ENCODE peak calls at places on chromosomes 12 and 14, in seven cellular contexts. One of them, this sample, is unnamed.

GRCh38 chr14:51780741-51781140 is 79.7 kb upstream of the GNG2 start:
- DNase-seq in activated CD8-positive, alpha-beta T cell treated with anti-CD3 and anti-CD28 coated beads for 36 hours: peak
- DNase-seq in stimulated activated CD8-positive, alpha-beta memory T cell treated with anti-CD3 and anti-CD28 coated beads, Interleukin-4, amount 100 ng/mL, for 24 hours: no peak
- DNase-seq in left colon: no peak
- DNase-seq in right cardiac atrium: no peak
- DNase-seq in coronary artery: no peak
- DNase-seq in iris pigment epithelial cell: peak
- DNase-seq in this sample: no peak

GRCh38 chr12:12172106-12172511 is 94.7 kb downstream of the LRP6 start:
- DNase-seq in activated CD8-positive, alpha-beta T cell treated with anti-CD3 and anti-CD28 coated beads for 36 hours: peak
- DNase-seq in stimulated activated CD8-positive, alpha-beta memory T cell treated with anti-CD3 and anti-CD28 coated beads, Interleukin-4, amount 100 ng/mL, for 24 hours: peak
- DNase-seq in left colon: no peak
- DNase-seq in right cardiac atrium: no peak
- DNase-seq in coronary artery: no peak
- DNase-seq in iris pigment epithelial cell: peak
- DNase-seq in this sample: no peak

GRCh38 chr14:59130472-59130871 is 58.0 kb upstream of the DAAM1 start:
- DNase-seq in activated CD8-positive, alpha-beta T cell treated with anti-CD3 and anti-CD28 coated beads for 36 hours: no peak
- DNase-seq in stimulated activated CD8-positive, alpha-beta memory T cell treated with anti-CD3 and anti-CD28 coated beads, Interleukin-4, amount 100 ng/mL, for 24 hours: no peak
- DNase-seq in left colon: no peak
- DNase-seq in right cardiac atrium: peak
- DNase-seq in coronary artery: no peak
- DNase-seq in iris pigment epithelial cell: no peak
- DNase-seq in this sample: no peak

GRCh38 chr12:53575502-53576264 is 50.5 kb downstream of the ATF7 start:
- DNase-seq in activated CD8-positive, alpha-beta T cell treated with anti-CD3 and anti-CD28 coated beads for 36 hours: no peak
- DNase-seq in stimulated activated CD8-positive, alpha-beta memory T cell treated with anti-CD3 and anti-CD28 coated beads, Interleukin-4, amount 100 ng/mL, for 24 hours: no peak
- DNase-seq in left colon: peak
- DNase-seq in right cardiac atrium: no peak
- DNase-seq in coronary artery: no peak
- DNase-seq in iris pigment epithelial cell: peak
- DNase-seq in this sample: no peak

GRCh38 chr12:127911289-127911688 is 355.7 kb upstream of the TMEM132C start:
- DNase-seq in activated CD8-positive, alpha-beta T cell treated with anti-CD3 and anti-CD28 coated beads for 36 hours: no peak
- DNase-seq in stimulated activated CD8-positive, alpha-beta memory T cell treated with anti-CD3 and anti-CD28 coated beads, Interleukin-4, amount 100 ng/mL, for 24 hours: no peak
- DNase-seq in left colon: no peak
- DNase-seq in right cardiac atrium: no peak
- DNase-seq in coronary artery: no peak
- DNase-seq in iris pigment epithelial cell: no peak
- DNase-seq in this sample: no peak

GRCh38 chr12:93059288-93059687 is 130.2 kb upstream of the EEA1 start:
- DNase-seq in activated CD8-positive, alpha-beta T cell treated with anti-CD3 and anti-CD28 coated beads for 36 hours: no peak
- DNase-seq in stimulated activated CD8-positive, alpha-beta memory T cell treated with anti-CD3 and anti-CD28 coated beads, Interleukin-4, amount 100 ng/mL, for 24 hours: no peak
- DNase-seq in left colon: no peak
- DNase-seq in right cardiac atrium: no peak
- DNase-seq in coronary artery: no peak
- DNase-seq in iris pigment epithelial cell: no peak
- DNase-seq in this sample: no peak

GRCh38 chr12:130655881-130656280 is 60.2 kb downstream of the RIMBP2 start:
- DNase-seq in activated CD8-positive, alpha-beta T cell treated with anti-CD3 and anti-CD28 coated beads for 36 hours: no peak
- DNase-seq in stimulated activated CD8-positive, alpha-beta memory T cell treated with anti-CD3 and anti-CD28 coated beads, Interleukin-4, amount 100 ng/mL, for 24 hours: no peak
- DNase-seq in left colon: no peak
- DNase-seq in right cardiac atrium: no peak
- DNase-seq in coronary artery: no peak
- DNase-seq in iris pigment epithelial cell: no peak
- DNase-seq in this sample: no peak

GRCh38 chr12:50799908-50800307 is 36.0 kb downstream of the ATF1 start:
- DNase-seq in activated CD8-positive, alpha-beta T cell treated with anti-CD3 and anti-CD28 coated beads for 36 hours: no peak
- DNase-seq in stimulated activated CD8-positive, alpha-beta memory T cell treated with anti-CD3 and anti-CD28 coated beads, Interleukin-4, amount 100 ng/mL, for 24 hours: no peak
- DNase-seq in left colon: no peak
- DNase-seq in right cardiac atrium: no peak
- DNase-seq in coronary artery: no peak
- DNase-seq in iris pigment epithelial cell: no peak
- DNase-seq in this sample: no peak

GRCh38 chr14:65277027-65277426 is 135.5 kb upstream of the FUT8 start:
- DNase-seq in activated CD8-positive, alpha-beta T cell treated with anti-CD3 and anti-CD28 coated beads for 36 hours: no peak
- DNase-seq in stimulated activated CD8-positive, alpha-beta memory T cell treated with anti-CD3 and anti-CD28 coated beads, Interleukin-4, amount 100 ng/mL, for 24 hours: no peak
- DNase-seq in left colon: no peak
- DNase-seq in right cardiac atrium: no peak
- DNase-seq in coronary artery: no peak
- DNase-seq in iris pigment epithelial cell: no peak
- DNase-seq in this sample: no peak

GRCh38 chr14:42192659-42193425 is 586.2 kb downstream of the LRFN5 start:
- DNase-seq in activated CD8-positive, alpha-beta T cell treated with anti-CD3 and anti-CD28 coated beads for 36 hours: no peak
- DNase-seq in stimulated activated CD8-positive, alpha-beta memory T cell treated with anti-CD3 and anti-CD28 coated beads, Interleukin-4, amount 100 ng/mL, for 24 hours: no peak
- DNase-seq in left colon: no peak
- DNase-seq in right cardiac atrium: no peak
- DNase-seq in coronary artery: no peak
- DNase-seq in iris pigment epithelial cell: peak
- DNase-seq in this sample: no peak

GRCh38 chr14:55440385-55440784 is at the start of gene TBPL2:
- DNase-seq in activated CD8-positive, alpha-beta T cell treated with anti-CD3 and anti-CD28 coated beads for 36 hours: no peak
- DNase-seq in stimulated activated CD8-positive, alpha-beta memory T cell treated with anti-CD3 and anti-CD28 coated beads, Interleukin-4, amount 100 ng/mL, for 24 hours: no peak
- DNase-seq in left colon: no peak
- DNase-seq in right cardiac atrium: no peak
- DNase-seq in coronary artery: no peak
- DNase-seq in iris pigment epithelial cell: no peak
- DNase-seq in this sample: no peak

GRCh38 chr14:68249534-68250517 is 430.2 kb downstream of the RAD51B start:
- DNase-seq in activated CD8-positive, alpha-beta T cell treated with anti-CD3 and anti-CD28 coated beads for 36 hours: no peak
- DNase-seq in stimulated activated CD8-positive, alpha-beta memory T cell treated with anti-CD3 and anti-CD28 coated beads, Interleukin-4, amount 100 ng/mL, for 24 hours: no peak
- DNase-seq in left colon: no peak
- DNase-seq in right cardiac atrium: no peak
- DNase-seq in coronary artery: no peak
- DNase-seq in iris pigment epithelial cell: peak
- DNase-seq in this sample: no peak

GRCh38 chr12:12442548-12443071 is 85.7 kb downstream of the BORCS5 start:
- DNase-seq in activated CD8-positive, alpha-beta T cell treated with anti-CD3 and anti-CD28 coated beads for 36 hours: no peak
- DNase-seq in stimulated activated CD8-positive, alpha-beta memory T cell treated with anti-CD3 and anti-CD28 coated beads, Interleukin-4, amount 100 ng/mL, for 24 hours: no peak
- DNase-seq in left colon: no peak
- DNase-seq in right cardiac atrium: no peak
- DNase-seq in coronary artery: no peak
- DNase-seq in iris pigment epithelial cell: peak
- DNase-seq in this sample: no peak

GRCh38 chr14:73723799-73724621 is 9.8 kb upstream of the PNMA1 start:
- DNase-seq in activated CD8-positive, alpha-beta T cell treated with anti-CD3 and anti-CD28 coated beads for 36 hours: no peak
- DNase-seq in stimulated activated CD8-positive, alpha-beta memory T cell treated with anti-CD3 and anti-CD28 coated beads, Interleukin-4, amount 100 ng/mL, for 24 hours: no peak
- DNase-seq in left colon: no peak
- DNase-seq in right cardiac atrium: peak
- DNase-seq in coronary artery: peak
- DNase-seq in iris pigment epithelial cell: peak
- DNase-seq in this sample: no peak

GRCh38 chr14:101808020-101808641 is 46.6 kb downstream of the PPP2R5C start:
- DNase-seq in activated CD8-positive, alpha-beta T cell treated with anti-CD3 and anti-CD28 coated beads for 36 hours: no peak
- DNase-seq in stimulated activated CD8-positive, alpha-beta memory T cell treated with anti-CD3 and anti-CD28 coated beads, Interleukin-4, amount 100 ng/mL, for 24 hours: no peak
- DNase-seq in left colon: no peak
- DNase-seq in right cardiac atrium: no peak
- DNase-seq in coronary artery: no peak
- DNase-seq in iris pigment epithelial cell: no peak
- DNase-seq in this sample: no peak

GRCh38 chr12:107320031-107320928 is 226.9 kb upstream of the CRY1 start:
- DNase-seq in activated CD8-positive, alpha-beta T cell treated with anti-CD3 and anti-CD28 coated beads for 36 hours: peak
- DNase-seq in stimulated activated CD8-positive, alpha-beta memory T cell treated with anti-CD3 and anti-CD28 coated beads, Interleukin-4, amount 100 ng/mL, for 24 hours: peak
- DNase-seq in left colon: no peak
- DNase-seq in right cardiac atrium: peak
- DNase-seq in coronary artery: no peak
- DNase-seq in iris pigment epithelial cell: peak
- DNase-seq in this sample: no peak

GRCh38 chr14:103194256-103195045 is 71.2 kb downstream of the TNFAIP2 start:
- DNase-seq in activated CD8-positive, alpha-beta T cell treated with anti-CD3 and anti-CD28 coated beads for 36 hours: no peak
- DNase-seq in stimulated activated CD8-positive, alpha-beta memory T cell treated with anti-CD3 and anti-CD28 coated beads, Interleukin-4, amount 100 ng/mL, for 24 hours: no peak
- DNase-seq in left colon: no peak
- DNase-seq in right cardiac atrium: no peak
- DNase-seq in coronary artery: peak
- DNase-seq in iris pigment epithelial cell: peak
- DNase-seq in this sample: no peak

GRCh38 chr12:127570793-127571360 is 696.1 kb upstream of the TMEM132C start:
- DNase-seq in activated CD8-positive, alpha-beta T cell treated with anti-CD3 and anti-CD28 coated beads for 36 hours: no peak
- DNase-seq in stimulated activated CD8-positive, alpha-beta memory T cell treated with anti-CD3 and anti-CD28 coated beads, Interleukin-4, amount 100 ng/mL, for 24 hours: no peak
- DNase-seq in left colon: no peak
- DNase-seq in right cardiac atrium: peak
- DNase-seq in coronary artery: no peak
- DNase-seq in iris pigment epithelial cell: no peak
- DNase-seq in this sample: no peak

GRCh38 chr12:118357327-118358007 is 15.2 kb downstream of the TAOK3 start:
- DNase-seq in activated CD8-positive, alpha-beta T cell treated with anti-CD3 and anti-CD28 coated beads for 36 hours: peak
- DNase-seq in stimulated activated CD8-positive, alpha-beta memory T cell treated with anti-CD3 and anti-CD28 coated beads, Interleukin-4, amount 100 ng/mL, for 24 hours: peak
- DNase-seq in left colon: peak
- DNase-seq in right cardiac atrium: no peak
- DNase-seq in coronary artery: no peak
- DNase-seq in iris pigment epithelial cell: peak
- DNase-seq in this sample: no peak

GRCh38 chr14:73743431-73743931 is 29.3 kb upstream of the PNMA1 start:
- DNase-seq in activated CD8-positive, alpha-beta T cell treated with anti-CD3 and anti-CD28 coated beads for 36 hours: peak
- DNase-seq in stimulated activated CD8-positive, alpha-beta memory T cell treated with anti-CD3 and anti-CD28 coated beads, Interleukin-4, amount 100 ng/mL, for 24 hours: peak
- DNase-seq in left colon: peak
- DNase-seq in right cardiac atrium: peak
- DNase-seq in coronary artery: peak
- DNase-seq in iris pigment epithelial cell: no peak
- DNase-seq in this sample: peak

GRCh38 chr14:89349196-89350008 is 67.6 kb downstream of the FOXN3 start:
- DNase-seq in activated CD8-positive, alpha-beta T cell treated with anti-CD3 and anti-CD28 coated beads for 36 hours: peak
- DNase-seq in stimulated activated CD8-positive, alpha-beta memory T cell treated with anti-CD3 and anti-CD28 coated beads, Interleukin-4, amount 100 ng/mL, for 24 hours: no peak
- DNase-seq in left colon: peak
- DNase-seq in right cardiac atrium: peak
- DNase-seq in coronary artery: no peak
- DNase-seq in iris pigment epithelial cell: no peak
- DNase-seq in this sample: no peak

GRCh38 chr12:54251667-54252284 is 28.1 kb downstream of the CBX5 start:
- DNase-seq in activated CD8-positive, alpha-beta T cell treated with anti-CD3 and anti-CD28 coated beads for 36 hours: peak
- DNase-seq in stimulated activated CD8-positive, alpha-beta memory T cell treated with anti-CD3 and anti-CD28 coated beads, Interleukin-4, amount 100 ng/mL, for 24 hours: no peak
- DNase-seq in left colon: no peak
- DNase-seq in right cardiac atrium: no peak
- DNase-seq in coronary artery: no peak
- DNase-seq in iris pigment epithelial cell: peak
- DNase-seq in this sample: no peak

GRCh38 chr14:90518941-90519256 is 122.1 kb downstream of the CALM1 start:
- DNase-seq in activated CD8-positive, alpha-beta T cell treated with anti-CD3 and anti-CD28 coated beads for 36 hours: peak
- DNase-seq in stimulated activated CD8-positive, alpha-beta memory T cell treated with anti-CD3 and anti-CD28 coated beads, Interleukin-4, amount 100 ng/mL, for 24 hours: peak
- DNase-seq in left colon: peak
- DNase-seq in right cardiac atrium: no peak
- DNase-seq in coronary artery: no peak
- DNase-seq in iris pigment epithelial cell: peak
- DNase-seq in this sample: no peak

GRCh38 chr14:57480044-57480443 is 13.6 kb downstream of the CCDC198 start:
- DNase-seq in activated CD8-positive, alpha-beta T cell treated with anti-CD3 and anti-CD28 coated beads for 36 hours: no peak
- DNase-seq in stimulated activated CD8-positive, alpha-beta memory T cell treated with anti-CD3 and anti-CD28 coated beads, Interleukin-4, amount 100 ng/mL, for 24 hours: no peak
- DNase-seq in left colon: no peak
- DNase-seq in right cardiac atrium: no peak
- DNase-seq in coronary artery: no peak
- DNase-seq in iris pigment epithelial cell: peak
- DNase-seq in this sample: no peak

GRCh38 chr12:3101309-3102022 is 24.3 kb downstream of the TSPAN9 start:
- DNase-seq in activated CD8-positive, alpha-beta T cell treated with anti-CD3 and anti-CD28 coated beads for 36 hours: no peak
- DNase-seq in stimulated activated CD8-positive, alpha-beta memory T cell treated with anti-CD3 and anti-CD28 coated beads, Interleukin-4, amount 100 ng/mL, for 24 hours: no peak
- DNase-seq in left colon: no peak
- DNase-seq in right cardiac atrium: no peak
- DNase-seq in coronary artery: peak
- DNase-seq in iris pigment epithelial cell: no peak
- DNase-seq in this sample: no peak

GRCh38 chr12:6608592-6609311 is 1.6 kb upstream of the CHD4 start:
- DNase-seq in activated CD8-positive, alpha-beta T cell treated with anti-CD3 and anti-CD28 coated beads for 36 hours: peak
- DNase-seq in stimulated activated CD8-positive, alpha-beta memory T cell treated with anti-CD3 and anti-CD28 coated beads, Interleukin-4, amount 100 ng/mL, for 24 hours: no peak
- DNase-seq in left colon: peak
- DNase-seq in right cardiac atrium: no peak
- DNase-seq in coronary artery: no peak
- DNase-seq in iris pigment epithelial cell: no peak
- DNase-seq in this sample: no peak